ENCODE peak calls at places on chromosomes 16 and 17, in nine cellular contexts. G is cardiac muscle cell; F is neural progenitor cell; B is aorta; A is A549; Y is CD8-positive, alpha-beta memory T cell; N is mesendoderm; L is small intestine; Z is SK-N-SH. M is an unnamed sample.
A peak's percentile ranks its signal among the peaks of the same experiment; 100 is the strongest.

GRCh38 chr16:49776085-49776501 is 79.8 kb downstream of the ZNF423 start:
- DNase-seq in A (no peak), N (peak; percentile 75), Z (peak; percentile 51), B (peak; percentile 56), G (peak; percentile 36), L (no peak), F (peak; percentile 72), Y (no peak), M (peak; percentile 40)

GRCh38 chr17:79776378-79777165 is 1.4 kb upstream of the CBX2 start:
- DNase-seq in N (peak; percentile 26), Z (no peak), L (no peak), F (peak; percentile 62), Y (no peak), G (no peak), B (no peak), A (no peak), M (no peak)

GRCh38 chr16:7342598-7342997 is 10.0 kb downstream of the RBFOX1 start:
- DNase-seq in B (no peak), Y (no peak), Z (no peak), A (no peak), G (no peak), L (no peak), N (no peak), F (no peak), M (no peak)

GRCh38 chr17:81482673-81483072 is 29.9 kb downstream of the ACTG1 start:
- DNase-seq in Z (no peak), F (no peak), Y (no peak), G (no peak), L (no peak), A (no peak), N (no peak), B (no peak), M (no peak)

GRCh38 chr16:13936596-13937081 is 16.7 kb downstream of the ERCC4 start:
- DNase-seq in Y (no peak), F (no peak), G (no peak), A (peak; percentile 78), N (no peak), Z (no peak), B (no peak), L (no peak), M (no peak)

GRCh38 chr16:57830890-57831484 is 28.7 kb upstream of the KIFC3 start:
- DNase-seq in A (no peak), Z (no peak), L (peak; percentile 66), G (no peak), F (no peak), N (peak; percentile 42), B (no peak), Y (no peak), M (no peak)

GRCh38 chr17:14918540-14918939 is 346.6 kb downstream of the PMP22 start:
- DNase-seq in G (no peak), Y (no peak), A (peak; percentile 8), Z (no peak), L (no peak), F (no peak), N (peak; percentile 37), B (no peak), M (no peak)

GRCh38 chr17:66716236-66717026 is 118.5 kb upstream of the CACNG5 start:
- DNase-seq in Z (no peak), L (no peak), G (no peak), A (peak; percentile 22), B (no peak), Y (no peak), N (peak; percentile 41), F (peak; percentile 42), M (no peak)

GRCh38 chr16:75306102-75306762 is 54.8 kb upstream of the BCAR1 start:
- DNase-seq in L (peak; percentile 97), N (no peak), B (no peak), Y (no peak), A (peak; percentile 88), F (no peak), G (no peak), Z (no peak), M (no peak)

GRCh38 chr16:57786632-57787518 is 15.4 kb downstream of the KIFC3 start:
- DNase-seq in B (no peak), A (no peak), F (no peak), Y (no peak), N (no peak), L (no peak), Z (no peak), G (no peak), M (peak; percentile 79)

GRCh38 chr16:85417156-85417860 is 195.8 kb upstream of the GSE1 start:
- DNase-seq in Y (no peak), L (no peak), B (peak; percentile 39), N (no peak), G (no peak), A (no peak), F (no peak), Z (no peak), M (peak; percentile 7)

GRCh38 chr17:17824119-17824779 is 12.5 kb downstream of the SREBF1 start:
- DNase-seq in B (no peak), G (no peak), Y (peak; percentile 32), A (peak; percentile 48), N (peak; percentile 57), F (peak; percentile 37), L (no peak), Z (peak; percentile 76), M (no peak)

GRCh38 chr17:78364436-78365281 is 4.8 kb upstream of the SOCS3 start:
- DNase-seq in Y (no peak), B (no peak), N (peak; percentile 82), Z (no peak), A (no peak), L (no peak), F (peak; percentile 81), G (no peak), M (no peak)

GRCh38 chr17:79801156-79802038 is 4.5 kb upstream of the CBX8 start:
- DNase-seq in A (no peak), N (no peak), B (no peak), F (peak; percentile 63), Y (no peak), Z (no peak), G (no peak), L (no peak), M (no peak)

GRCh38 chr17:38746893-38747384 is 1.2 kb downstream of the PCGF2 start:
- DNase-seq in F (no peak), B (peak; percentile 55), G (no peak), Z (no peak), A (no peak), L (no peak), N (no peak), Y (no peak), M (no peak)

GRCh38 chr16:75402174-75402820 is 31.0 kb downstream of the CFDP1 start:
- DNase-seq in A (no peak), F (no peak), Y (no peak), G (peak; percentile 58), N (peak; percentile 34), L (peak; percentile 16), Z (no peak), B (no peak), M (no peak)

GRCh38 chr17:75064040-75064439 is 17.0 kb downstream of the KCTD2 start:
- DNase-seq in F (no peak), B (no peak), N (no peak), G (no peak), L (no peak), Y (no peak), Z (no peak), A (no peak), M (no peak)

DNA sequence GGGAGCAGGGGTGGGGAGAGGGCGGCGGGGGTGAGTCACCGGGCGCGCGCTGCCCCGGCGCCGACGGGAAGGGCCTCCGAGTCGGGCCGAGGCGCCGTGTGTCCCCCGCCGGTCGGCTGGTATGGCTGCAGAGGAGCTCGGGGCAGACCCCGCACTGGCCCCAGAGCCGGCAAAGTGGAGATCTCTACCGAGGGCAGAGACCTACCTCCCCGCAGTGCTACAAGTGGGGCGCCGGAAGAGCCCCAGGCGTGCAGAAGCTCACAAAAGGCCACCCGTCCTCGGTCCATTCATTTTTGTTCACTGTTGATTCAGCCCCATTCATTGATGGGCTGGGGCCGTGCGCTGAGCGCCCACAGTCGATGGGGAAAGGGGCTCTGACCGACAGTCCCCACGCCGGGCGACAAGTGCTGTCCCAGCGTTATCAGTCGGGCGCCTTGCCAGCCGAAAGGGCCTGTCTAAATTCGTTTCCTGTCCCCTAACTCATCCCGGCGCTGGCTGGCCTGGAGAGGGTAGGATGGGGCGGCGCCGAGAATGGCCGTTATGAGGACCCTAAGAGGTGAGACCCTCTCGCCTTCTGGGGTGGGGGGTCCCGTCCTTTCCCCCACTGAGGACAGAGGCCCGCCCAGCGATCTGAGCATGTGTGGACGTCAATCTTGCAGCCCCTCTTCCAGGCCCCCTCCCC is 703 bp upstream of the ENO3 start:
- DNase-seq in L (peak; percentile 67), B (peak; percentile 77), G (peak; percentile 67), F (peak; percentile 72), Y (peak; percentile 23), Z (peak; percentile 82), A (peak; percentile 57), N (peak; percentile 71), M (peak; percentile 78)
- H3K27ac ChIP-seq in L (peak overlapping the region; percentile 95), B (peak overlapping the region; percentile 83), G (peak overlapping the region; percentile 94), F (peak overlapping the region; percentile 85), Y (peak overlapping the region; percentile 86), Z (peak overlapping the region; percentile 100), A (peak overlapping the region; percentile 99), N (peak overlapping the region; percentile 99), M (peak overlapping the region; percentile 100)

GRCh38 chr16:65024649-65025243 is 97.1 kb downstream of the CDH11 start:
- DNase-seq in Y (no peak), L (no peak), B (no peak), F (no peak), N (no peak), Z (no peak), G (no peak), A (no peak), M (no peak)
- H3K4me3 ChIP-seq in Y (no peak overlapping the region), L (no peak overlapping the region), B (no peak overlapping the region), F (no peak overlapping the region), N (no peak overlapping the region), Z (no peak overlapping the region), G (no peak overlapping the region), A (no peak overlapping the region), M (no peak overlapping the region)

GRCh38 chr16:68732068-68732680 is 4.9 kb upstream of the CDH1 start:
- DNase-seq in L (peak; percentile 90), A (peak; percentile 68), B (no peak), Z (peak; percentile 61), G (peak; percentile 48), F (peak; percentile 30), N (peak; percentile 88), Y (no peak), M (no peak)

GRCh38 chr16:68733570-68733969 is 3.5 kb upstream of the CDH1 start:
- DNase-seq in G (no peak), Y (no peak), B (no peak), N (no peak), L (no peak), A (no peak), F (no peak), Z (no peak), M (no peak)

GRCh38 chr16:68732741-68733399 is 4.2 kb upstream of the CDH1 start:
- DNase-seq in N (peak; percentile 86), L (no peak), B (no peak), G (no peak), F (no peak), Z (no peak), A (no peak), Y (no peak), M (no peak)

GRCh38 chr16:68728558-68728957 is 8.5 kb upstream of the CDH1 start:
- DNase-seq in G (no peak), F (no peak), N (no peak), A (no peak), Y (no peak), L (no peak), B (no peak), Z (no peak), M (no peak)

GRCh38 chr16:68731569-68732067 is 5.5 kb upstream of the CDH1 start:
- DNase-seq in Y (no peak), A (no peak), G (no peak), B (no peak), F (no peak), Z (no peak), L (no peak), N (no peak), M (no peak)
- H3K27ac ChIP-seq in Y (no peak overlapping the region), A (peak overlapping the region; percentile 81), G (no peak overlapping the region), B (no peak overlapping the region), F (no peak overlapping the region), Z (no peak overlapping the region), L (no peak overlapping the region), N (no peak overlapping the region), M (no peak overlapping the region)

GRCh38 chr16:29900888-29901606 is 759 bp downstream of the ASPHD1 start:
- DNase-seq in L (no peak), F (peak; percentile 31), A (no peak), N (no peak), G (no peak), Z (peak; percentile 64), Y (no peak), B (no peak), M (no peak)
- H3K4me3 ChIP-seq in L (no peak overlapping the region), F (peak overlapping the region; percentile 64), A (peak overlapping the region; percentile 68), N (peak overlapping the region; percentile 63), G (peak overlapping the region; percentile 36), Z (peak overlapping the region; percentile 89), Y (no peak overlapping the region), B (no peak overlapping the region), M (peak overlapping the region; percentile 75)